ENCODE peak calls at places on chromosome 9, in eight cellular contexts. One of them, this sample, is unnamed.

GRCh38 chr9:2216591-2216990 is 201.4 kb downstream of the SMARCA2 start:
- DNase-seq in GM23248: no peak
- DNase-seq in NT2/D1: no peak
- DNase-seq in dermis microvascular lymphatic vessel endothelial cell: no peak
- DNase-seq in LoVo: no peak
- DNase-seq in Panc1: no peak
- DNase-seq in left cardiac atrium: no peak
- DNase-seq in memory B cell: no peak
- DNase-seq in this sample: peak; percentile 87

GRCh38 chr9:99019523-99020331 is 76.0 kb downstream of the COL15A1 start:
- DNase-seq in GM23248: peak; percentile 95
- DNase-seq in NT2/D1: no peak
- DNase-seq in dermis microvascular lymphatic vessel endothelial cell: no peak
- DNase-seq in LoVo: no peak
- DNase-seq in Panc1: peak; percentile 73
- DNase-seq in left cardiac atrium: no peak
- DNase-seq in memory B cell: no peak
- DNase-seq in this sample: peak; percentile 98

GRCh38 chr9:119092125-119092524 is 277.1 kb downstream of the BRINP1 start:
- DNase-seq in GM23248: peak; percentile 21
- DNase-seq in NT2/D1: no peak
- DNase-seq in dermis microvascular lymphatic vessel endothelial cell: no peak
- DNase-seq in LoVo: no peak
- DNase-seq in Panc1: no peak
- DNase-seq in left cardiac atrium: no peak
- DNase-seq in memory B cell: no peak
- DNase-seq in this sample: peak; percentile 8

GRCh38 chr9:111959960-111960359 is 63.3 kb downstream of the UGCG start:
- DNase-seq in GM23248: no peak
- DNase-seq in NT2/D1: no peak
- DNase-seq in dermis microvascular lymphatic vessel endothelial cell: no peak
- DNase-seq in LoVo: no peak
- DNase-seq in Panc1: no peak
- DNase-seq in left cardiac atrium: no peak
- DNase-seq in memory B cell: no peak
- DNase-seq in this sample: no peak

GRCh38 chr9:118318770-118319443 is 614.7 kb downstream of the TLR4 start:
- DNase-seq in GM23248: no peak
- DNase-seq in NT2/D1: no peak
- DNase-seq in dermis microvascular lymphatic vessel endothelial cell: no peak
- DNase-seq in LoVo: no peak
- DNase-seq in Panc1: no peak
- DNase-seq in left cardiac atrium: peak; percentile 43
- DNase-seq in memory B cell: no peak
- DNase-seq in this sample: peak; percentile 89

GRCh38 chr9:111870774-111871542 is 25.7 kb upstream of the UGCG start:
- DNase-seq in GM23248: no peak
- DNase-seq in NT2/D1: no peak
- DNase-seq in dermis microvascular lymphatic vessel endothelial cell: no peak
- DNase-seq in LoVo: no peak
- DNase-seq in Panc1: no peak
- DNase-seq in left cardiac atrium: no peak
- DNase-seq in memory B cell: no peak
- DNase-seq in this sample: no peak

GRCh38 chr9:16869140-16869903 is 1.1 kb downstream of the BNC2 start:
- DNase-seq in GM23248: no peak
- DNase-seq in NT2/D1: no peak
- DNase-seq in dermis microvascular lymphatic vessel endothelial cell: no peak
- DNase-seq in LoVo: no peak
- DNase-seq in Panc1: no peak
- DNase-seq in left cardiac atrium: no peak
- DNase-seq in memory B cell: no peak
- DNase-seq in this sample: no peak

GRCh38 chr9:114356792-114357191 is 27.1 kb downstream of the ORM2 start:
- DNase-seq in GM23248: no peak
- DNase-seq in NT2/D1: no peak
- DNase-seq in dermis microvascular lymphatic vessel endothelial cell: no peak
- DNase-seq in LoVo: no peak
- DNase-seq in Panc1: no peak
- DNase-seq in left cardiac atrium: no peak
- DNase-seq in memory B cell: no peak
- DNase-seq in this sample: no peak

GRCh38 chr9:15834541-15834940 is 281.7 kb downstream of the CCDC171 start:
- DNase-seq in GM23248: no peak
- DNase-seq in NT2/D1: no peak
- DNase-seq in dermis microvascular lymphatic vessel endothelial cell: no peak
- DNase-seq in LoVo: no peak
- DNase-seq in Panc1: no peak
- DNase-seq in left cardiac atrium: no peak
- DNase-seq in memory B cell: no peak
- DNase-seq in this sample: peak; percentile 8

GRCh38 chr9:2255128-2255527 is 240.0 kb downstream of the SMARCA2 start:
- DNase-seq in GM23248: no peak
- DNase-seq in NT2/D1: no peak
- DNase-seq in dermis microvascular lymphatic vessel endothelial cell: no peak
- DNase-seq in LoVo: no peak
- DNase-seq in Panc1: no peak
- DNase-seq in left cardiac atrium: no peak
- DNase-seq in memory B cell: no peak
- DNase-seq in this sample: peak; percentile 5

GRCh38 chr9:78559449-78559885 is 262.5 kb downstream of the PSAT1 start:
- DNase-seq in GM23248: peak; percentile 60
- DNase-seq in NT2/D1: no peak
- DNase-seq in dermis microvascular lymphatic vessel endothelial cell: no peak
- DNase-seq in LoVo: no peak
- DNase-seq in Panc1: no peak
- DNase-seq in left cardiac atrium: no peak
- DNase-seq in memory B cell: no peak
- DNase-seq in this sample: peak; percentile 77

GRCh38 chr9:122119721-122120120 is 26.6 kb upstream of the TTLL11 start:
- DNase-seq in GM23248: no peak
- DNase-seq in NT2/D1: no peak
- DNase-seq in dermis microvascular lymphatic vessel endothelial cell: no peak
- DNase-seq in LoVo: no peak
- DNase-seq in Panc1: no peak
- DNase-seq in left cardiac atrium: no peak
- DNase-seq in memory B cell: no peak
- DNase-seq in this sample: no peak

GRCh38 chr9:94002316-94003140 is 47.4 kb upstream of the BARX1 start:
- DNase-seq in GM23248: peak; percentile 47
- DNase-seq in NT2/D1: peak; percentile 66
- DNase-seq in dermis microvascular lymphatic vessel endothelial cell: peak; percentile 20
- DNase-seq in LoVo: peak; percentile 8
- DNase-seq in Panc1: peak; percentile 20
- DNase-seq in left cardiac atrium: no peak
- DNase-seq in memory B cell: no peak
- DNase-seq in this sample: peak; percentile 45

GRCh38 chr9:135338546-135338945 is 141.0 kb upstream of the PPP1R26 start:
- DNase-seq in GM23248: no peak
- DNase-seq in NT2/D1: no peak
- DNase-seq in dermis microvascular lymphatic vessel endothelial cell: no peak
- DNase-seq in LoVo: no peak
- DNase-seq in Panc1: no peak
- DNase-seq in left cardiac atrium: peak; percentile 7
- DNase-seq in memory B cell: no peak
- DNase-seq in this sample: no peak

GRCh38 chr9:81032831-81033230 is 656.5 kb downstream of the TLE1 start:
- DNase-seq in GM23248: peak; percentile 9
- DNase-seq in NT2/D1: no peak
- DNase-seq in dermis microvascular lymphatic vessel endothelial cell: no peak
- DNase-seq in LoVo: no peak
- DNase-seq in Panc1: no peak
- DNase-seq in left cardiac atrium: no peak
- DNase-seq in memory B cell: no peak
- DNase-seq in this sample: peak; percentile 94

GRCh38 chr9:16386579-16387077 is 483.8 kb downstream of the BNC2 start:
- DNase-seq in GM23248: no peak
- DNase-seq in NT2/D1: no peak
- DNase-seq in dermis microvascular lymphatic vessel endothelial cell: no peak
- DNase-seq in LoVo: no peak
- DNase-seq in Panc1: no peak
- DNase-seq in left cardiac atrium: no peak
- DNase-seq in memory B cell: no peak
- DNase-seq in this sample: no peak

GRCh38 chr9:104983491-104983890 is 55.5 kb upstream of the ABCA1 start:
- DNase-seq in GM23248: peak; percentile 6
- DNase-seq in NT2/D1: no peak
- DNase-seq in dermis microvascular lymphatic vessel endothelial cell: no peak
- DNase-seq in LoVo: no peak
- DNase-seq in Panc1: no peak
- DNase-seq in left cardiac atrium: no peak
- DNase-seq in memory B cell: no peak
- DNase-seq in this sample: no peak

GRCh38 chr9:122179690-122180074 is 20.0 kb downstream of the MORN5 start:
- DNase-seq in GM23248: peak; percentile 75
- DNase-seq in NT2/D1: no peak
- DNase-seq in dermis microvascular lymphatic vessel endothelial cell: no peak
- DNase-seq in LoVo: no peak
- DNase-seq in Panc1: no peak
- DNase-seq in left cardiac atrium: no peak
- DNase-seq in memory B cell: no peak
- DNase-seq in this sample: peak; percentile 78

GRCh38 chr9:134602547-134603362 is 38.8 kb upstream of the COL5A1 start:
- DNase-seq in GM23248: peak; percentile 99
- DNase-seq in NT2/D1: peak; percentile 84
- DNase-seq in dermis microvascular lymphatic vessel endothelial cell: no peak
- DNase-seq in LoVo: no peak
- DNase-seq in Panc1: no peak
- DNase-seq in left cardiac atrium: peak; percentile 74
- DNase-seq in memory B cell: no peak
- DNase-seq in this sample: peak; percentile 100

GRCh38 chr9:133135193-133135745 is 14.2 kb upstream of the RALGDS start:
- DNase-seq in GM23248: peak; percentile 98
- DNase-seq in NT2/D1: no peak
- DNase-seq in dermis microvascular lymphatic vessel endothelial cell: no peak
- DNase-seq in LoVo: peak; percentile 97
- DNase-seq in Panc1: peak; percentile 73
- DNase-seq in left cardiac atrium: peak; percentile 81
- DNase-seq in memory B cell: no peak
- DNase-seq in this sample: peak; percentile 99

GRCh38 chr9:10613413-10613812 is 611 bp upstream of the PTPRD start:
- DNase-seq in GM23248: no peak
- DNase-seq in NT2/D1: no peak
- DNase-seq in dermis microvascular lymphatic vessel endothelial cell: no peak
- DNase-seq in LoVo: no peak
- DNase-seq in Panc1: no peak
- DNase-seq in left cardiac atrium: no peak
- DNase-seq in memory B cell: no peak
- DNase-seq in this sample: no peak

GRCh38 chr9:97689401-97689800 is 7.7 kb downstream of the XPA start:
- DNase-seq in GM23248: no peak
- DNase-seq in NT2/D1: no peak
- DNase-seq in dermis microvascular lymphatic vessel endothelial cell: no peak
- DNase-seq in LoVo: peak; percentile 26
- DNase-seq in Panc1: no peak
- DNase-seq in left cardiac atrium: no peak
- DNase-seq in memory B cell: no peak
- DNase-seq in this sample: no peak

GRCh38 chr9:130074391-130075115 is 20.8 kb downstream of the GPR107 start:
- DNase-seq in GM23248: no peak
- DNase-seq in NT2/D1: no peak
- DNase-seq in dermis microvascular lymphatic vessel endothelial cell: peak; percentile 40
- DNase-seq in LoVo: no peak
- DNase-seq in Panc1: no peak
- DNase-seq in left cardiac atrium: no peak
- DNase-seq in memory B cell: no peak
- DNase-seq in this sample: no peak

GRCh38 chr9:115264333-115264732 is 146.4 kb upstream of the TNC start:
- DNase-seq in GM23248: peak; percentile 60
- DNase-seq in NT2/D1: no peak
- DNase-seq in dermis microvascular lymphatic vessel endothelial cell: no peak
- DNase-seq in LoVo: no peak
- DNase-seq in Panc1: no peak
- DNase-seq in left cardiac atrium: no peak
- DNase-seq in memory B cell: no peak
- DNase-seq in this sample: peak; percentile 50

GRCh38 chr9:26331223-26331622 is 561.4 kb downstream of the CAAP1 start:
- DNase-seq in GM23248: no peak
- DNase-seq in NT2/D1: no peak
- DNase-seq in dermis microvascular lymphatic vessel endothelial cell: no peak
- DNase-seq in LoVo: no peak
- DNase-seq in Panc1: no peak
- DNase-seq in left cardiac atrium: no peak
- DNase-seq in memory B cell: no peak
- DNase-seq in this sample: peak; percentile 62

GRCh38 chr9:112063151-112063550 is 111.9 kb downstream of the SUSD1 start:
- DNase-seq in GM23248: peak; percentile 31
- DNase-seq in NT2/D1: no peak
- DNase-seq in dermis microvascular lymphatic vessel endothelial cell: no peak
- DNase-seq in LoVo: no peak
- DNase-seq in Panc1: no peak
- DNase-seq in left cardiac atrium: no peak
- DNase-seq in memory B cell: no peak
- DNase-seq in this sample: no peak

This sample was measured in M059J.